ENCODE peak calls at places on chromosome 20, in nine cellular contexts. One of them, this sample, is unnamed.
A peak's percentile ranks its signal among the peaks of the same experiment; 100 is the strongest.

GRCh38 chr20:62837790-62838458 is 21.1 kb downstream of the COL9A3 start:
- DNase-seq in epithelial cell of esophagus: peak; percentile 53
- DNase-seq in neural crest cell: no peak
- DNase-seq in GM06990: no peak
- DNase-seq in natural killer cell: no peak
- DNase-seq in foreskin fibroblast: peak; percentile 88
- DNase-seq in lower leg skin: peak; percentile 68
- DNase-seq in H9: no peak
- DNase-seq in BE2C: peak; percentile 86
- DNase-seq in this sample: no peak

GRCh38 chr20:36441416-36441815 is 99.9 kb upstream of the MYL9 start:
- DNase-seq in epithelial cell of esophagus: no peak
- DNase-seq in neural crest cell: no peak
- DNase-seq in GM06990: no peak
- DNase-seq in natural killer cell: no peak
- DNase-seq in foreskin fibroblast: no peak
- DNase-seq in lower leg skin: no peak
- DNase-seq in H9: no peak
- DNase-seq in BE2C: no peak
- DNase-seq in this sample: no peak

GRCh38 chr20:19786311-19786710 is 28.3 kb downstream of the RIN2 start:
- DNase-seq in epithelial cell of esophagus: peak; percentile 82
- DNase-seq in neural crest cell: no peak
- DNase-seq in GM06990: no peak
- DNase-seq in natural killer cell: no peak
- DNase-seq in foreskin fibroblast: peak; percentile 89
- DNase-seq in lower leg skin: peak; percentile 47
- DNase-seq in H9: peak; percentile 43
- DNase-seq in BE2C: peak; percentile 28
- DNase-seq in this sample: no peak

GRCh38 chr20:51500936-51501335 is 41.6 kb downstream of the NFATC2 start:
- DNase-seq in epithelial cell of esophagus: peak; percentile 29
- DNase-seq in neural crest cell: no peak
- DNase-seq in GM06990: no peak
- DNase-seq in natural killer cell: no peak
- DNase-seq in foreskin fibroblast: no peak
- DNase-seq in lower leg skin: no peak
- DNase-seq in H9: no peak
- DNase-seq in BE2C: no peak
- DNase-seq in this sample: no peak

GRCh38 chr20:8153281-8153908 is 21.3 kb downstream of the PLCB1 start:
- DNase-seq in epithelial cell of esophagus: peak; percentile 19
- DNase-seq in neural crest cell: no peak
- DNase-seq in GM06990: peak; percentile 30
- DNase-seq in natural killer cell: no peak
- DNase-seq in foreskin fibroblast: peak; percentile 41
- DNase-seq in lower leg skin: no peak
- DNase-seq in H9: no peak
- DNase-seq in BE2C: no peak
- DNase-seq in this sample: no peak

GRCh38 chr20:60115452-60115851 is 157.2 kb downstream of the CDH26 start:
- DNase-seq in epithelial cell of esophagus: no peak
- DNase-seq in neural crest cell: no peak
- DNase-seq in GM06990: no peak
- DNase-seq in natural killer cell: no peak
- DNase-seq in foreskin fibroblast: no peak
- DNase-seq in lower leg skin: no peak
- DNase-seq in H9: no peak
- DNase-seq in BE2C: no peak
- DNase-seq in this sample: no peak

GRCh38 chr20:58065508-58066361 is 162.7 kb downstream of the ANKRD60 start:
- DNase-seq in epithelial cell of esophagus: peak; percentile 83
- DNase-seq in neural crest cell: no peak
- DNase-seq in GM06990: no peak
- DNase-seq in natural killer cell: no peak
- DNase-seq in foreskin fibroblast: peak; percentile 41
- DNase-seq in lower leg skin: peak; percentile 2
- DNase-seq in H9: no peak
- DNase-seq in BE2C: no peak
- DNase-seq in this sample: no peak

GRCh38 chr20:61521680-61522420 is 269.8 kb downstream of the CDH4 start:
- DNase-seq in epithelial cell of esophagus: no peak
- DNase-seq in neural crest cell: no peak
- DNase-seq in GM06990: no peak
- DNase-seq in natural killer cell: no peak
- DNase-seq in foreskin fibroblast: no peak
- DNase-seq in lower leg skin: no peak
- DNase-seq in H9: no peak
- DNase-seq in BE2C: no peak
- DNase-seq in this sample: no peak

GRCh38 chr20:32727663-32728062 is 15.6 kb downstream of the COMMD7 start:
- DNase-seq in epithelial cell of esophagus: no peak
- DNase-seq in neural crest cell: no peak
- DNase-seq in GM06990: no peak
- DNase-seq in natural killer cell: no peak
- DNase-seq in foreskin fibroblast: peak; percentile 87
- DNase-seq in lower leg skin: no peak
- DNase-seq in H9: no peak
- DNase-seq in BE2C: no peak
- DNase-seq in this sample: no peak

GRCh38 chr20:23670361-23670760 is 18.5 kb downstream of the CST4 start:
- DNase-seq in epithelial cell of esophagus: no peak
- DNase-seq in neural crest cell: no peak
- DNase-seq in GM06990: no peak
- DNase-seq in natural killer cell: no peak
- DNase-seq in foreskin fibroblast: no peak
- DNase-seq in lower leg skin: peak; percentile 5
- DNase-seq in H9: no peak
- DNase-seq in BE2C: no peak
- DNase-seq in this sample: no peak

GRCh38 chr20:50335105-50335504 is 144.5 kb downstream of the CEBPB start:
- DNase-seq in epithelial cell of esophagus: peak; percentile 89
- DNase-seq in neural crest cell: no peak
- DNase-seq in GM06990: no peak
- DNase-seq in natural killer cell: no peak
- DNase-seq in foreskin fibroblast: no peak
- DNase-seq in lower leg skin: peak; percentile 46
- DNase-seq in H9: peak; percentile 81
- DNase-seq in BE2C: peak; percentile 64
- DNase-seq in this sample: no peak

GRCh38 chr20:63628246-63628975 is 1.5 kb upstream of the GMEB2 start:
- DNase-seq in epithelial cell of esophagus: peak; percentile 85
- DNase-seq in neural crest cell: no peak
- DNase-seq in GM06990: peak; percentile 78
- DNase-seq in natural killer cell: no peak
- DNase-seq in foreskin fibroblast: peak; percentile 88
- DNase-seq in lower leg skin: no peak
- DNase-seq in H9: no peak
- DNase-seq in BE2C: peak; percentile 83
- DNase-seq in this sample: no peak

GRCh38 chr20:63071541-63072181 is 64.9 kb upstream of the BHLHE23 start:
- DNase-seq in epithelial cell of esophagus: peak; percentile 54
- DNase-seq in neural crest cell: peak; percentile 37
- DNase-seq in GM06990: no peak
- DNase-seq in natural killer cell: no peak
- DNase-seq in foreskin fibroblast: peak; percentile 82
- DNase-seq in lower leg skin: no peak
- DNase-seq in H9: peak; percentile 92
- DNase-seq in BE2C: peak; percentile 82
- DNase-seq in this sample: no peak

GRCh38 chr20:64139200-64140081 is 24.8 kb upstream of the MYT1 start:
- DNase-seq in epithelial cell of esophagus: no peak
- DNase-seq in neural crest cell: no peak
- DNase-seq in GM06990: no peak
- DNase-seq in natural killer cell: no peak
- DNase-seq in foreskin fibroblast: no peak
- DNase-seq in lower leg skin: no peak
- DNase-seq in H9: no peak
- DNase-seq in BE2C: no peak
- DNase-seq in this sample: no peak

GRCh38 chr20:12023169-12023795 is 105.6 kb downstream of the BTBD3 start:
- DNase-seq in epithelial cell of esophagus: no peak
- DNase-seq in neural crest cell: no peak
- DNase-seq in GM06990: no peak
- DNase-seq in natural killer cell: no peak
- DNase-seq in foreskin fibroblast: no peak
- DNase-seq in lower leg skin: no peak
- DNase-seq in H9: no peak
- DNase-seq in BE2C: no peak
- DNase-seq in this sample: no peak

DNA sequence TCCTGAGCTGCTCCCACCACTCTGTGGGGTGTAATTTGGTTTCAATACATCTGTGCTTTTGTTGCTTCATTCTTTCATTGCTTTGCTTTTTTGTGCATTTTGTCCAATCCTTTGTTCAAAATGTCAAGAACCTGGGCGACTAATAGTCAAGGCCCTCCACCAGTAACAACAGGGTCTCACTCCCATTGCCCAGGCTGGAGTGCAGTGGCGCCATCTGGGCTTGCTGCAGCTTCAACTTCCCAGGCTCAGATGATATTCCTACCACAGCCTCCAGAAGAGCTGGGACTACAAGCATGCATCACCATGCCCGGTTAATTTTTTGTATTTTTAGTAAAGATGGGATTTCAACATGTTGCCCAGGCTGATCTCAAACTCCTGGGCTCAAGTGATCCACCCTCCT is 169.2 kb downstream of the EYA2 start:
- DNase-seq in epithelial cell of esophagus: no peak
- DNase-seq in neural crest cell: no peak
- DNase-seq in GM06990: no peak
- DNase-seq in natural killer cell: no peak
- DNase-seq in foreskin fibroblast: no peak
- DNase-seq in lower leg skin: no peak
- DNase-seq in H9: no peak
- DNase-seq in BE2C: no peak
- DNase-seq in this sample: no peak
- TF ChIP-seq CTCF in epithelial cell of esophagus: no peak
- TF ChIP-seq CTCF in neural crest cell: no peak
- TF ChIP-seq CTCF in GM06990: no peak
- TF ChIP-seq CTCF in natural killer cell: no peak
- TF ChIP-seq CTCF in foreskin fibroblast: no peak
- TF ChIP-seq CTCF in lower leg skin: no peak
- TF ChIP-seq CTCF in H9: peak; percentile 47
- TF ChIP-seq CTCF in BE2C: no peak
- TF ChIP-seq CTCF in this sample: no peak

GRCh38 chr20:38731738-38732113 is 7.4 kb downstream of the SLC32A1 start:
- DNase-seq in epithelial cell of esophagus: no peak
- DNase-seq in neural crest cell: no peak
- DNase-seq in GM06990: no peak
- DNase-seq in natural killer cell: no peak
- DNase-seq in foreskin fibroblast: no peak
- DNase-seq in lower leg skin: no peak
- DNase-seq in H9: no peak
- DNase-seq in BE2C: no peak
- DNase-seq in this sample: no peak
- TF ChIP-seq CTCF in epithelial cell of esophagus: no peak
- TF ChIP-seq CTCF in neural crest cell: peak; percentile 5
- TF ChIP-seq CTCF in GM06990: no peak
- TF ChIP-seq CTCF in natural killer cell: peak; percentile 30
- TF ChIP-seq CTCF in foreskin fibroblast: no peak
- TF ChIP-seq CTCF in lower leg skin: no peak
- TF ChIP-seq CTCF in H9: no peak
- TF ChIP-seq CTCF in BE2C: no peak
- TF ChIP-seq CTCF in this sample: peak; percentile 43

GRCh38 chr20:46468508-46468907 is 44.9 kb downstream of the ZNF334 start:
- DNase-seq in epithelial cell of esophagus: no peak
- DNase-seq in neural crest cell: no peak
- DNase-seq in GM06990: no peak
- DNase-seq in natural killer cell: no peak
- DNase-seq in foreskin fibroblast: no peak
- DNase-seq in lower leg skin: no peak
- DNase-seq in H9: no peak
- DNase-seq in BE2C: no peak
- DNase-seq in this sample: no peak
- TF ChIP-seq CTCF in epithelial cell of esophagus: no peak
- TF ChIP-seq CTCF in neural crest cell: no peak
- TF ChIP-seq CTCF in GM06990: no peak
- TF ChIP-seq CTCF in natural killer cell: no peak
- TF ChIP-seq CTCF in foreskin fibroblast: no peak
- TF ChIP-seq CTCF in lower leg skin: no peak
- TF ChIP-seq CTCF in H9: no peak
- TF ChIP-seq CTCF in BE2C: no peak
- TF ChIP-seq CTCF in this sample: no peak

GRCh38 chr20:46562373-46563169 is 12.1 kb upstream of the OCSTAMP start:
- DNase-seq in epithelial cell of esophagus: peak; percentile 64
- DNase-seq in neural crest cell: peak; percentile 79
- DNase-seq in GM06990: no peak
- DNase-seq in natural killer cell: peak; percentile 39
- DNase-seq in foreskin fibroblast: peak; percentile 83
- DNase-seq in lower leg skin: peak; percentile 69
- DNase-seq in H9: peak; percentile 86
- DNase-seq in BE2C: peak; percentile 74
- DNase-seq in this sample: no peak

GRCh38 chr20:46563848-46564197 is 13.4 kb upstream of the OCSTAMP start:
- DNase-seq in epithelial cell of esophagus: no peak
- DNase-seq in neural crest cell: no peak
- DNase-seq in GM06990: no peak
- DNase-seq in natural killer cell: no peak
- DNase-seq in foreskin fibroblast: no peak
- DNase-seq in lower leg skin: no peak
- DNase-seq in H9: no peak
- DNase-seq in BE2C: no peak
- DNase-seq in this sample: no peak

GRCh38 chr20:46564241-46564957 is 13.9 kb upstream of the OCSTAMP start:
- DNase-seq in epithelial cell of esophagus: peak; percentile 80
- DNase-seq in neural crest cell: no peak
- DNase-seq in GM06990: no peak
- DNase-seq in natural killer cell: no peak
- DNase-seq in foreskin fibroblast: no peak
- DNase-seq in lower leg skin: no peak
- DNase-seq in H9: no peak
- DNase-seq in BE2C: no peak
- DNase-seq in this sample: no peak

GRCh38 chr20:46562009-46562372 is 11.5 kb upstream of the OCSTAMP start:
- DNase-seq in epithelial cell of esophagus: no peak
- DNase-seq in neural crest cell: no peak
- DNase-seq in GM06990: no peak
- DNase-seq in natural killer cell: no peak
- DNase-seq in foreskin fibroblast: no peak
- DNase-seq in lower leg skin: no peak
- DNase-seq in H9: no peak
- DNase-seq in BE2C: no peak
- DNase-seq in this sample: no peak

DNA sequence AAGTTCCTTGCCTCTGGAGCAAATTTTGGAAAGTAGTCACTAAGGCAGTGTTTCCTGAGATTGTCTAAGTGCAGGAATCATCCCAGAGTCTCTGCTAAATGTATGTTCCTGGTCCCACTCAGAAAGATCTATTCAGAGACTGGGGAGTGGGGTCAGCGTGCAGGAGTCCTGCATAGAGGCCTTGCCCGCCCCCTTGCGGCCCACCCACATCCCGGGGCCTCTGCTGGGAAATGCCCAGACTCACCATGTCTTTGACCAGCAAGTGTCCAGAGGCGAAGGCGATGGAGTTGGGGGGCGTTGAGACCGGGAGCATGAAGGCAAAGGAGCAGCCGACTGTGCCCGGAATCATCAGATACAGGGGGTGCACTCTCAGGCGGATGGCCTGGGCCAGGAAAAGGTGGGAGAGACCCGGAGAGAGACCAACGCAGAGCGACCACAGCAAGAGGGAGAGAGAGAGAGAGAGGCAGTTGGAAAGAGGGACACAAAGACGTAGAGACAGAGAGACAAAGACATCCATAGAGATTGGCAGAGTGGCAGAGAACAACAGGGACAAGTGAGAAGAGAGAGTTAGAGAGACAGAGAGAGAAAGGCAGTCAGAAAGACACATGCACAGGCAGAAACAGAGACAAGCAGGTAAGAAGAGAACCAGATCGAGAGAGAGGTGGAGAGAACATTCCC is 12.9 kb upstream of the OCSTAMP start:
- DNase-seq in epithelial cell of esophagus: no peak
- DNase-seq in neural crest cell: peak; percentile 20
- DNase-seq in GM06990: no peak
- DNase-seq in natural killer cell: no peak
- DNase-seq in foreskin fibroblast: no peak
- DNase-seq in lower leg skin: no peak
- DNase-seq in H9: peak; percentile 74
- DNase-seq in BE2C: no peak
- DNase-seq in this sample: no peak
- TF ChIP-seq CTCF in epithelial cell of esophagus: no peak
- TF ChIP-seq CTCF in neural crest cell: no peak
- TF ChIP-seq CTCF in GM06990: peak; percentile 36
- TF ChIP-seq CTCF in natural killer cell: no peak
- TF ChIP-seq CTCF in foreskin fibroblast: no peak
- TF ChIP-seq CTCF in lower leg skin: no peak
- TF ChIP-seq CTCF in H9: peak; percentile 50
- TF ChIP-seq CTCF in BE2C: no peak
- TF ChIP-seq CTCF in this sample: no peak